ENCODE peak calls at places on chromosomes 7 and 10, in seven cellular contexts. W is lower leg skin, G is lung, H is endothelial cell, Y is cardiac muscle cell, J is transverse colon, L is cardiac fibroblast. D is an unnamed sample.
A peak's percentile ranks its signal among the peaks of the same experiment; 100 is the strongest.

GRCh38 chr7:148348466-148348865 is 242.1 kb upstream of the C7orf33 start:
- DNase-seq in L (no peak), W (no peak), H (no peak), G (no peak), Y (no peak), J (no peak), D (no peak)

GRCh38 chr7:78226059-78226658 is 427.6 kb downstream of the PHTF2 start:
- DNase-seq in Y (no peak), W (no peak), H (peak; percentile 57), J (peak; percentile 51), L (peak; percentile 46), G (no peak), D (no peak)

GRCh38 chr10:75202321-75203096 is 8.1 kb upstream of the VDAC2 start:
- DNase-seq in W (peak; percentile 71), L (peak; percentile 75), J (peak; percentile 60), H (no peak), G (peak; percentile 48), Y (no peak), D (no peak)

GRCh38 chr10:13773496-13774170 is 186.9 kb downstream of the PRPF18 start:
- DNase-seq in J (no peak), Y (no peak), W (no peak), L (no peak), G (no peak), H (no peak), D (no peak)

GRCh38 chr7:101743995-101744360 is 73.4 kb upstream of the CUX1 start:
- DNase-seq in Y (peak; percentile 49), H (peak; percentile 15), L (no peak), J (peak; percentile 34), W (no peak), G (no peak), D (no peak)

GRCh38 chr7:927031-927671 is 27.3 kb downstream of the ADAP1 start:
- DNase-seq in G (no peak), J (peak; percentile 49), W (no peak), L (no peak), H (no peak), Y (no peak), D (no peak)

GRCh38 chr7:88233828-88234227 is 14.0 kb upstream of the SRI start:
- DNase-seq in J (no peak), Y (no peak), W (no peak), L (no peak), H (no peak), G (no peak), D (no peak)

GRCh38 chr10:85124592-85124991 is 796.2 kb downstream of the CCSER2 start:
- DNase-seq in L (peak; percentile 13), G (no peak), H (no peak), Y (peak; percentile 10), J (no peak), W (no peak), D (no peak)

GRCh38 chr10:84333864-84334451 is 5.6 kb downstream of the CCSER2 start:
- DNase-seq in W (no peak), J (no peak), L (no peak), Y (no peak), G (no peak), H (no peak), D (peak; percentile 44)

GRCh38 chr10:71868192-71868697 is 17.2 kb upstream of the PSAP start:
- DNase-seq in Y (no peak), W (peak; percentile 81), G (peak; percentile 75), J (peak; percentile 68), L (peak; percentile 75), H (no peak), D (no peak)

GRCh38 chr10:95266674-95267095 is 24.1 kb downstream of the PDLIM1 start:
- DNase-seq in W (no peak), L (peak; percentile 92), H (no peak), Y (no peak), G (no peak), J (no peak), D (peak; percentile 80)

GRCh38 chr10:94075521-94075920 is 81.8 kb downstream of the PLCE1 start:
- DNase-seq in H (no peak), G (no peak), Y (no peak), J (no peak), L (no peak), W (no peak), D (no peak)

GRCh38 chr7:21357146-21358097 is 70.5 kb upstream of the SP4 start:
- DNase-seq in H (no peak), W (no peak), L (no peak), Y (no peak), J (no peak), G (no peak), D (no peak)

GRCh38 chr10:49139866-49140195 is 6.0 kb upstream of the FAM170B start:
- DNase-seq in Y (no peak), J (no peak), H (no peak), W (no peak), G (no peak), L (peak; percentile 43), D (no peak)

GRCh38 chr10:86647773-86648705 is 6.3 kb upstream of the OPN4 start:
- DNase-seq in L (no peak), J (no peak), Y (no peak), W (peak; percentile 14), G (no peak), H (no peak), D (no peak)

GRCh38 chr7:102433319-102434038 is at the start of gene ORAI2:
- DNase-seq in W (peak; percentile 47), J (peak; percentile 84), L (peak; percentile 75), H (peak; percentile 85), Y (peak; percentile 84), G (peak; percentile 77), D (peak; percentile 91)

GRCh38 chr10:101287922-101288638 is 58.8 kb upstream of the LBX1 start:
- DNase-seq in L (peak; percentile 34), W (no peak), G (no peak), J (no peak), H (peak; percentile 72), Y (peak; percentile 74), D (peak; percentile 47)

DNA sequence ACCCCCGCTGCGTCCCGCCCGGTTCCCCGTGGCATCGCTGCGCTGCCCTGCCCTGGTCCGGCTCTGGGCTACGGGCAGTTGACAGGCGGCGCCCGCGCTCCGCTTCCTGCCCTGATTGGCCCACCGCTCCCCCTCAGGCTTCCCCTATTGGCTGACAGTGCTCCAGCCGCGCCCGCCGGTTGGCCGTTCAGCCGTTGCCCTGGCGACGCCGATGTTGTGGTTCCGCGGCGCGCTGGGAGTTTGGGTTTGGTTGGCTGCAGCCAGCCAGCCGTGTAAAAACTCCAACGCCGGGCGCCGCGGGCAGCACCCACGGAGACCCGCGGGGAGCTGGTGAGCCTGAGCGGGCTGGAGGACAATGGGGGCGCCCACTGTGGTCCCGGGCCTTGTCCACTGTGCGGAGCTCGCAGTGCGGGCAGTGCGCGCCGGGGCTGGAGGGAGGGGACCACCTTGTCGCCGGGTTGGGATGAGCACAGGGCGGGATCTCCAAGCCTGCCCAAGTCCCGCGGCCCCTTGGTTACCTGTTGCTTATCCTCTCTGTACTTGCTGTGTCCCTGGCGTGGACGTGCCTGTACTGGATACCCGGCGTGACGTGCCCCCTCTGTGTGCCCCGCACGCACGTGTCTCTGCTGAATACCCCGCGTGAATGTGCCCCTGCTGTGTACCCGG is at the start of gene C7orf57:
- DNase-seq in J (peak; percentile 91), Y (peak; percentile 94), L (peak; percentile 83), G (peak; percentile 95), W (peak; percentile 75), H (peak; percentile 95), D (peak; percentile 89)
- TF ChIP-seq CTCF in J (no peak), Y (no peak), L (no peak), G (no peak), W (no peak), H (no peak), D (peak; percentile 13)

GRCh38 chr10:96830511-96831199 is 1.4 kb upstream of the LCOR start:
- DNase-seq in G (peak; percentile 74), W (peak; percentile 63), Y (peak; percentile 68), L (peak; percentile 72), J (peak; percentile 89), H (peak; percentile 72), D (peak; percentile 72)

GRCh38 chr10:96832721-96833219 is 672 bp downstream of the LCOR start:
- DNase-seq in H (peak; percentile 88), J (peak; percentile 90), Y (peak; percentile 90), L (peak; percentile 77), G (peak; percentile 83), W (peak; percentile 67), D (peak; percentile 94)

GRCh38 chr10:96833220-96834001 is 1.3 kb downstream of the LCOR start:
- DNase-seq in L (peak; percentile 29), H (peak; percentile 13), J (peak; percentile 37), G (no peak), W (peak; percentile 21), Y (peak; percentile 53), D (peak; percentile 42)

GRCh38 chr10:96831200-96831866 is 765 bp upstream of the LCOR start:
- DNase-seq in Y (no peak), H (no peak), W (no peak), J (no peak), L (no peak), G (no peak), D (no peak)

GRCh38 chr10:96831867-96832720 is at the start of gene LCOR:
- DNase-seq in L (peak; percentile 93), H (peak; percentile 88), J (peak; percentile 87), Y (peak; percentile 93), W (peak; percentile 63), G (peak; percentile 82), D (peak; percentile 96)
- TF ChIP-seq CTCF in L (no peak), H (no peak), J (no peak), Y (no peak), W (no peak), G (no peak), D (no peak)

DNA sequence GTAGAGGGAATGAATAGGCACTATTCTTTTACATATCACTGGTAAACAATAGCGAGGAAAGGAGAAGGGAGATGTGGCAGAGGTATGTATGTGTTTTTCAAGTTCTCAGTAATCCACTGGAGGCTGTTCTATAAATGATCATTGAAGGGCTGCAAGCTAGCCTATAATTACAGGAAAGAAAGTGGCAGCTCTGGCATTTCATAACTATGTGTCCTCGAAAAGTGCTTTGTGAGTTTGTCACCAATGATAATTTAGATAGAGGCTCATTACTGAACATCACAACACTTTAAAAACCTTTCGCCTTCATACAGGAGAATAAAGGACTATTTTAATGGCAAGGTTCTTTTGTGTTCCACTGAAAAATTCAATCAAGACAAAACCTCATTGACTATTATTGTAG is 235.1 kb downstream of the FOXP2 start:
- DNase-seq in W (no peak), H (no peak), Y (no peak), J (no peak), L (no peak), G (no peak), D (no peak)
- TF ChIP-seq CTCF in W (no peak), H (no peak), Y (no peak), J (no peak), L (no peak), G (no peak), D (no peak)

GRCh38 chr7:151754688-151755130 is 122.2 kb downstream of the PRKAG2 start:
- DNase-seq in L (no peak), H (no peak), J (no peak), W (no peak), Y (no peak), G (no peak), D (no peak)

GRCh38 chr7:151755131-151755787 is 121.7 kb downstream of the PRKAG2 start:
- DNase-seq in H (no peak), J (peak; percentile 37), W (peak; percentile 69), G (no peak), L (peak; percentile 33), Y (no peak), D (no peak)

GRCh38 chr7:151757274-151757673 is 119.6 kb downstream of the PRKAG2 start:
- DNase-seq in Y (no peak), H (no peak), L (no peak), W (no peak), G (no peak), J (no peak), D (no peak)

GRCh38 chr7:151756866-151757265 is 120.0 kb downstream of the PRKAG2 start:
- DNase-seq in J (no peak), G (no peak), W (no peak), Y (no peak), H (no peak), L (no peak), D (no peak)

GRCh38 chr7:151756076-151756731 is 120.7 kb downstream of the PRKAG2 start:
- DNase-seq in L (peak; percentile 29), Y (no peak), G (no peak), J (peak; percentile 20), W (no peak), H (no peak), D (peak; percentile 55)
- TF ChIP-seq CTCF in L (no peak), Y (no peak), G (no peak), J (no peak), W (no peak), H (no peak), D (no peak)